ENCODE peak calls at places on chromosomes 5 and 9, in five cellular contexts. U, E, N, Z and L are unnamed samples.

GRCh38 chr9:33166263-33167083 is 663 bp downstream of the B4GALT1 start:
- DNase-seq in U (peak; percentile 62), E (peak; percentile 92), N (peak; percentile 71), Z (no peak), L (no peak)

GRCh38 chr5:174522641-174523260 is 201.6 kb upstream of the MSX2 start:
- DNase-seq in U (no peak), E (no peak), N (no peak), Z (no peak), L (no peak)

GRCh38 chr5:159902444-159903121 is 13.7 kb upstream of the ADRA1B start:
- DNase-seq in U (no peak), E (no peak), N (no peak), Z (no peak), L (no peak)

GRCh38 chr5:25500635-25501034 is 855.9 kb upstream of the CDH10 start:
- DNase-seq in U (no peak), E (no peak), N (no peak), Z (no peak), L (no peak)

GRCh38 chr5:150626853-150627276 is 13.6 kb upstream of the SYNPO start:
- DNase-seq in U (peak; percentile 62), E (no peak), N (no peak), Z (no peak), L (no peak)

GRCh38 chr9:121529237-121529987 is 29.8 kb upstream of the GGTA1 start:
- DNase-seq in U (peak; percentile 96), E (no peak), N (peak; percentile 93), Z (peak; percentile 87), L (peak; percentile 49)

GRCh38 chr9:15909297-15909696 is 356.5 kb downstream of the CCDC171 start:
- DNase-seq in U (no peak), E (no peak), N (no peak), Z (peak; percentile 14), L (no peak)

GRCh38 chr5:75656311-75657003 is 45.2 kb downstream of the ANKDD1B start:
- DNase-seq in U (no peak), E (no peak), N (peak; percentile 19), Z (no peak), L (no peak)

GRCh38 chr5:160555836-160556660 is 134.4 kb downstream of the PTTG1 start:
- DNase-seq in U (no peak), E (no peak), N (no peak), Z (no peak), L (no peak)

GRCh38 chr9:128150594-128151342 is 1.5 kb downstream of the LCN2 start:
- DNase-seq in U (no peak), E (no peak), N (peak; percentile 20), Z (no peak), L (no peak)

GRCh38 chr5:109407913-109408312 is 1.9 kb downstream of the PJA2 start:
- DNase-seq in U (no peak), E (no peak), N (no peak), Z (no peak), L (no peak)

GRCh38 chr5:135980650-135981049 is 25.9 kb upstream of the LECT2 start:
- DNase-seq in U (no peak), E (no peak), N (no peak), Z (no peak), L (no peak)

GRCh38 chr5:35316611-35317307 is 86.5 kb upstream of the PRLR start:
- DNase-seq in U (no peak), E (no peak), N (no peak), Z (no peak), L (no peak)

GRCh38 chr5:143345671-143346440 is 57.6 kb downstream of the NR3C1 start:
- DNase-seq in U (no peak), E (no peak), N (no peak), Z (no peak), L (no peak)
- TF ChIP-seq POLR2A in U (no peak), E (no peak), N (no peak), Z (no peak), L (no peak)

DNA sequence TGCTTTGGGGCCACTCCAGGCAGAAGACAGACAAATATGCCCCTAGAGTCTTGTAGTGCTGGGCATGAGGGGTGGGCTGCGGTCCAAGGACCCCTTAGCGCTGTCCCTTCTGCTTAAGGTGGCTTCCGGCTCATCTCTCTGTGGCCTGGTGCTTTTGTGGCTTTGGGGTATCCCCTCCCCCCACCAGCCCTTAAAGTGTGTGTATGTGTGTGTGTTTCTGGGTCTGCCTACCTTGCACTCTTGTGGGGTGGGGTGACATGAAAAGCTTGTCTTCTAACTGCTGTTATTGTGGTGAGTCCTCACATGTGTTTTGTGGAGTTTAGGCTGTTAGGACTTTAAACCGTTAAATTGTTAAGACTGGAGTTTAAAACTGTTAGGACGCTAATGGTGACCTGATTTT is 23.6 kb downstream of the MARCHF6 start:
- DNase-seq in U (no peak), E (no peak), N (no peak), Z (no peak), L (no peak)
- H3K4me3 ChIP-seq in U (no peak overlapping the region), E (no peak overlapping the region), N (no peak overlapping the region), Z (no peak overlapping the region), L (no peak overlapping the region)

GRCh38 chr9:131397100-131397790 is 3.4 kb downstream of the PRRC2B start:
- DNase-seq in U (no peak), E (no peak), N (no peak), Z (no peak), L (no peak)

GRCh38 chr9:131395745-131396479 is 2.0 kb downstream of the PRRC2B start:
- DNase-seq in U (no peak), E (no peak), N (no peak), Z (no peak), L (no peak)

GRCh38 chr9:131399972-131400371 is 6.1 kb downstream of the PRRC2B start:
- DNase-seq in U (no peak), E (no peak), N (no peak), Z (no peak), L (no peak)

GRCh38 chr9:131396626-131397025 is 2.7 kb downstream of the PRRC2B start:
- DNase-seq in U (no peak), E (no peak), N (no peak), Z (no peak), L (no peak)

GRCh38 chr9:131398204-131398603 is 4.3 kb downstream of the PRRC2B start:
- DNase-seq in U (no peak), E (no peak), N (no peak), Z (no peak), L (peak; percentile 78)
- TF ChIP-seq POLR2A in U (no peak), E (no peak), N (no peak), Z (no peak), L (no peak)

GRCh38 chr9:35650341-35651158 is at the start of gene SIT1:
- DNase-seq in U (no peak), E (no peak), N (no peak), Z (no peak), L (peak; percentile 78)
- H3K4me3 ChIP-seq in U (no peak within 1 kb of the TSS), E (peak within 1 kb of the TSS; percentile 7), N (no peak within 1 kb of the TSS), Z (no peak within 1 kb of the TSS), L (peak within 1 kb of the TSS; percentile 39)

GRCh38 chr5:61306531-61307195 is 25.4 kb upstream of the ZSWIM6 start:
- DNase-seq in U (no peak), E (peak; percentile 69), N (no peak), Z (no peak), L (no peak)
- TF ChIP-seq POLR2A in U (no peak), E (no peak), N (no peak), Z (no peak), L (no peak)

DNA sequence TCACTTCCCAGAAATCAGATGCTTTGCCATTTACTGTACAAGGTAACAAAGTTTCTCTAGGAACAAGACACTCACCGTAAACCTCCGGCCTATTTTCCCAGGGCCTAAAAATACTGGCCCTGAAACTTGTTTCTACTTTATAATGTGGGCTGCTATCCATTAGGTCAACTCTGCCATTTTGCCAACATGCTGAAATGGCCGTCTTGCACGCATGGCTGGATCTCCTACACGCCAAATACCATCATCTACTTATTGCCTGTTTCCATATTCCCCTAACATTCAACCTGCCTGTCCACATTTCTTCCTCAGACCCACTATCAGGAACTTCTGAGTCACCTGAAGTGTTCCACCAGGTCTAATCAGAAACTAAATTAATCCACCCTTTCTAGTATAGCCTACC is 4.7 kb downstream of the TBCA start:
- DNase-seq in U (no peak), E (no peak), N (no peak), Z (no peak), L (no peak)
- H3K4me3 ChIP-seq in U (no peak overlapping the region), E (no peak overlapping the region), N (no peak overlapping the region), Z (no peak overlapping the region), L (no peak overlapping the region)

GRCh38 chr9:89555016-89555415 is 49.8 kb upstream of the GADD45G start:
- DNase-seq in U (no peak), E (no peak), N (no peak), Z (no peak), L (no peak)

GRCh38 chr9:89555426-89556375 is 49.1 kb upstream of the GADD45G start:
- DNase-seq in U (no peak), E (no peak), N (no peak), Z (no peak), L (no peak)

GRCh38 chr9:89558948-89559347 is 45.9 kb upstream of the GADD45G start:
- DNase-seq in U (no peak), E (no peak), N (no peak), Z (no peak), L (no peak)

GRCh38 chr9:89562186-89562814 is 42.5 kb upstream of the GADD45G start:
- DNase-seq in U (no peak), E (no peak), N (no peak), Z (no peak), L (no peak)

GRCh38 chr9:89558500-89558899 is 46.3 kb upstream of the GADD45G start:
- DNase-seq in U (no peak), E (no peak), N (no peak), Z (no peak), L (no peak)
- TF ChIP-seq POLR2A in U (no peak), E (no peak), N (no peak), Z (no peak), L (no peak)